ENCODE peak calls at places on chromosomes 7 and 10, in nine cellular contexts. O is SK-MEL-5; Z is cardiac septum; U is HFF-Myc; Y is NAMALWA; I is A172; B is activated CD4-positive, alpha-beta T cell treated with anti-CD3 and anti-CD28 coated beads for 48 hours; G is SIG-M5; N is stromal cell of bone marrow. X is an unnamed sample.

GRCh38 chr10:112768121-112768520 is 181.9 kb upstream of the TCF7L2 start:
- DNase-seq in O (no peak), Z (no peak), U (no peak), Y (no peak), I (no peak), B (no peak), G (no peak), N (no peak), X (no peak)

GRCh38 chr7:137934176-137934826 is 67.6 kb downstream of the CREB3L2 start:
- DNase-seq in O (no peak), Z (no peak), U (no peak), Y (no peak), I (no peak), B (no peak), G (no peak), N (no peak), X (peak)

GRCh38 chr7:35723011-35723410 is 28.1 kb upstream of the HERPUD2 start:
- DNase-seq in O (peak), Z (no peak), U (no peak), Y (no peak), I (peak), B (no peak), G (no peak), N (no peak), X (no peak)

GRCh38 chr7:152661479-152661878 is 14.5 kb downstream of the XRCC2 start:
- DNase-seq in O (no peak), Z (no peak), U (no peak), Y (no peak), I (no peak), B (no peak), G (no peak), N (no peak), X (no peak)

GRCh38 chr7:151566897-151567320 is 47.2 kb upstream of the RHEB start:
- DNase-seq in O (no peak), Z (no peak), U (no peak), Y (no peak), I (no peak), B (no peak), G (peak), N (peak), X (no peak)

GRCh38 chr7:120718361-120718760 is 139.6 kb downstream of the TSPAN12 start:
- DNase-seq in O (no peak), Z (no peak), U (no peak), Y (no peak), I (no peak), B (no peak), G (no peak), N (no peak), X (no peak)

GRCh38 chr7:98287486-98287959 is 6.0 kb downstream of the BRI3 start:
- DNase-seq in O (no peak), Z (no peak), U (no peak), Y (no peak), I (no peak), B (no peak), G (no peak), N (no peak), X (no peak)

GRCh38 chr7:5872326-5872725 is 8.3 kb upstream of the OCM start:
- DNase-seq in O (no peak), Z (no peak), U (no peak), Y (no peak), I (no peak), B (no peak), G (no peak), N (no peak), X (no peak)

GRCh38 chr7:46007990-46008643 is 87.0 kb upstream of the IGFBP3 start:
- DNase-seq in O (no peak), Z (no peak), U (no peak), Y (no peak), I (no peak), B (no peak), G (no peak), N (no peak), X (no peak)

GRCh38 chr10:125209591-125210373 is 49.4 kb upstream of the CTBP2 start:
- DNase-seq in O (peak), Z (no peak), U (no peak), Y (no peak), I (no peak), B (no peak), G (no peak), N (peak), X (no peak)

GRCh38 chr7:142407939-142408573 is 150.2 kb upstream of the PRSS58 start:
- DNase-seq in O (peak), Z (no peak), U (no peak), Y (no peak), I (no peak), B (no peak), G (no peak), N (no peak), X (no peak)

GRCh38 chr7:147400221-147400689 is 1190.3 kb upstream of the C7orf33 start:
- DNase-seq in O (no peak), Z (no peak), U (no peak), Y (no peak), I (no peak), B (no peak), G (no peak), N (peak), X (peak)

GRCh38 chr10:13659887-13660544 is 73.3 kb downstream of the PRPF18 start:
- DNase-seq in O (peak), Z (peak), U (peak), Y (peak), I (peak), B (peak), G (no peak), N (peak), X (peak)

GRCh38 chr7:149097088-149097487 is 6.6 kb upstream of the ZNF786 start:
- DNase-seq in O (no peak), Z (peak), U (no peak), Y (no peak), I (no peak), B (no peak), G (no peak), N (no peak), X (no peak)

GRCh38 chr10:87961314-87961713 is 97.9 kb downstream of the PTEN start:
- DNase-seq in O (no peak), Z (no peak), U (peak), Y (no peak), I (no peak), B (no peak), G (no peak), N (peak), X (no peak)

X was measured in MM.1S.